ENCODE peak calls at places on chromosomes 11 and 22, in eight cellular contexts. C, P, D, U, J, Q, N and E are unnamed samples.

GRCh38 chr22:46596819-46597218 is 23.4 kb upstream of the GRAMD4 start:
- DNase-seq in J (peak), Q (no peak), P (no peak), U (no peak), N (no peak), D (no peak), C (peak), E (peak)

GRCh38 chr22:25383892-25384291 is 164.5 kb downstream of the CRYBB2 start:
- DNase-seq in N (no peak), C (no peak), D (no peak), J (no peak), Q (no peak), P (no peak), U (no peak), E (no peak)

GRCh38 chr22:33829549-33830280 is 90.6 kb downstream of the LARGE1 start:
- DNase-seq in D (no peak), P (no peak), Q (no peak), J (no peak), C (no peak), U (no peak), N (no peak), E (peak)

GRCh38 chr11:74106125-74106524 is 64.7 kb downstream of the C2CD3 start:
- DNase-seq in Q (no peak), P (no peak), J (no peak), C (no peak), N (no peak), D (no peak), U (no peak), E (no peak)

GRCh38 chr22:37353839-37354238 is 71.5 kb downstream of the CYTH4 start:
- DNase-seq in J (no peak), C (no peak), Q (no peak), D (no peak), U (no peak), P (no peak), N (no peak), E (no peak)

GRCh38 chr22:23682827-23683355 is 7.9 kb upstream of the RGL4 start:
- DNase-seq in U (no peak), P (no peak), C (no peak), Q (no peak), N (no peak), D (no peak), J (peak), E (no peak)

GRCh38 chr11:35165416-35166368 is 26.7 kb downstream of the CD44 start:
- DNase-seq in D (no peak), N (peak), J (peak), C (no peak), P (no peak), U (peak), Q (no peak), E (no peak)

GRCh38 chr11:76698321-76699043 is 27.9 kb upstream of the LRRC32 start:
- DNase-seq in J (no peak), P (no peak), C (no peak), U (peak), N (no peak), Q (no peak), D (no peak), E (no peak)

GRCh38 chr22:32649515-32650200 is 151.8 kb upstream of the TIMP3 start:
- DNase-seq in N (no peak), U (peak), C (no peak), J (no peak), D (peak), Q (no peak), P (no peak), E (no peak)

GRCh38 chr11:124638500-124638899 is 15.8 kb downstream of the TBRG1 start:
- DNase-seq in N (no peak), J (no peak), Q (no peak), C (no peak), U (no peak), P (no peak), D (no peak), E (no peak)

GRCh38 chr22:44151661-44152060 is 29.1 kb upstream of the PARVG start:
- DNase-seq in P (no peak), D (no peak), C (no peak), J (no peak), Q (no peak), N (no peak), U (no peak), E (no peak)

GRCh38 chr11:3660960-3661359 is 10.2 kb downstream of the CHRNA10 start:
- DNase-seq in Q (no peak), N (no peak), U (no peak), J (no peak), C (no peak), P (no peak), D (no peak), E (no peak)

GRCh38 chr11:67117667-67118058 is 1.4 kb upstream of the KDM2A start:
- DNase-seq in P (no peak), Q (no peak), J (no peak), U (peak), C (no peak), D (peak), N (peak), E (no peak)

GRCh38 chr22:27959335-27960090 is 40.5 kb upstream of the PITPNB start:
- DNase-seq in P (peak), U (no peak), C (no peak), D (no peak), J (no peak), N (no peak), Q (no peak), E (no peak)

GRCh38 chr11:71913716-71914115 is 14.7 kb downstream of the XNDC1N start:
- DNase-seq in D (no peak), Q (no peak), N (no peak), J (no peak), P (no peak), U (no peak), C (no peak), E (no peak)

GRCh38 chr11:62411524-62411923 is 7.3 kb upstream of the SCGB1A1 start:
- DNase-seq in N (no peak), U (no peak), P (no peak), Q (no peak), C (no peak), J (no peak), D (no peak), E (no peak)